ENCODE peak calls at places on chromosomes 6 and 20, in ten cellular contexts. Z is AG04450, I is thoracic aorta, Y is transverse colon, Q is endothelial cell of umbilical vein, S is fibroblast of pulmonary artery, B is stomach, W is brain microvascular endothelial cell, E is right lobe of liver, M is fibroblast of lung. G is an unnamed sample.

GRCh38 chr20:11041396-11041795 is 367.6 kb upstream of the JAG1 start:
- DNase-seq in Z (no peak), S (peak), E (no peak), I (no peak), Q (no peak), W (no peak), M (no peak), Y (no peak), B (no peak), G (no peak)

GRCh38 chr20:52518735-52519134 is 327.2 kb upstream of the ZFP64 start:
- DNase-seq in Q (no peak), B (no peak), S (no peak), Y (no peak), I (no peak), M (no peak), W (no peak), E (no peak), Z (no peak), G (no peak)

GRCh38 chr20:52494244-52494643 is 302.7 kb upstream of the ZFP64 start:
- DNase-seq in Y (no peak), E (no peak), Z (peak), B (no peak), S (peak), I (no peak), Q (peak), W (peak), M (peak), G (no peak)

GRCh38 chr6:152129606-152130249 is 322.2 kb downstream of the ESR1 start:
- DNase-seq in Q (peak), M (peak), E (no peak), Z (peak), B (no peak), W (no peak), I (no peak), Y (no peak), S (peak), G (no peak)

GRCh38 chr6:28225056-28225834 is at the start of gene ZSCAN9:
- DNase-seq in S (peak), E (peak), B (peak), W (peak), Z (peak), M (peak), Q (peak), I (peak), Y (peak), G (peak)

GRCh38 chr6:131688286-131688685 is 12.9 kb downstream of the OR2A4 start:
- DNase-seq in Y (no peak), B (no peak), Z (no peak), M (no peak), I (no peak), W (no peak), Q (no peak), S (no peak), E (no peak), G (no peak)

GRCh38 chr20:51347871-51348270 is 194.6 kb downstream of the NFATC2 start:
- DNase-seq in Z (no peak), I (no peak), M (no peak), S (no peak), Q (no peak), Y (no peak), B (no peak), E (no peak), W (no peak), G (no peak)

GRCh38 chr6:153001767-153002612 is 519 bp downstream of the MTRF1L start:
- DNase-seq in E (no peak), I (no peak), W (no peak), Z (no peak), B (no peak), Y (peak), Q (peak), M (no peak), S (no peak), G (no peak)

GRCh38 chr6:123550052-123550617 is 86.6 kb downstream of the TRDN start:
- DNase-seq in S (no peak), I (no peak), Q (no peak), Z (no peak), E (no peak), W (no peak), M (no peak), B (no peak), Y (no peak), G (no peak)

GRCh38 chr6:81929828-81930227 is 177.3 kb upstream of the TENT5A start:
- DNase-seq in Y (no peak), S (peak), I (no peak), W (no peak), B (no peak), Z (no peak), M (peak), Q (no peak), E (no peak), G (no peak)

GRCh38 chr6:24686408-24686807 is 19.5 kb downstream of the ACOT13 start:
- DNase-seq in M (no peak), Y (no peak), W (no peak), I (no peak), E (no peak), S (no peak), Q (no peak), Z (no peak), B (no peak), G (no peak)

GRCh38 chr6:159305159-159305558 is 136.0 kb downstream of the FNDC1 start:
- DNase-seq in Y (no peak), Q (no peak), Z (no peak), E (no peak), B (no peak), M (no peak), W (no peak), S (no peak), I (no peak), G (no peak)

GRCh38 chr6:54881066-54881733 is 34.6 kb downstream of the FAM83B start:
- DNase-seq in B (no peak), I (no peak), Z (no peak), Y (no peak), M (no peak), Q (no peak), S (no peak), E (no peak), W (no peak), G (no peak)

GRCh38 chr6:36829919-36830544 is 9.2 kb downstream of the CPNE5 start:
- DNase-seq in M (peak), E (peak), I (no peak), B (peak), Z (no peak), S (peak), W (no peak), Y (peak), Q (peak), G (no peak)

GRCh38 chr6:168133186-168133585 is 54.2 kb upstream of the FRMD1 start:
- DNase-seq in M (peak), E (no peak), Q (no peak), Z (no peak), W (peak), S (peak), I (no peak), Y (no peak), B (no peak), G (peak)

DNA sequence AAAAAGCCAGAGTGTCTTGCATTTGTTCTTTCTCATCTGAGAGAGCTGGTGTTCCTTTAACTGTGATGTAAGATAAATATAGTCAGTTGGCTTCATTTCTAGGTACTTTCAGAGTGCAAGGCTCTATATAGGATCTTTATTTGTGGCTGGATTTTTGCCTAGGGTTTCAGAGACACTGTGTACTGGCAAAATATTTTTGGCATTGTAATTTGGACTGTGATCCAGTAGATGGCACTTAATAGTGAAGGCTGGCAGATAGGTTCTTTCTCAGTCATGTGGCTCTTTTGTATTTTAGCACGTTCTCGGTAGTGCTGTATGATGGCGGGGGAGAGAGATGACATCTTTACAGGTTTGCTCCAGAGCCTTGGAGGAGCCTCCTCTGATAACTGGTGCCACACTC is 26.8 kb upstream of the SLC35B3 start:
- DNase-seq in S (no peak), E (no peak), Z (no peak), B (no peak), Q (no peak), Y (no peak), M (no peak), I (no peak), W (no peak), G (no peak)
- TF ChIP-seq CTCF in S (no peak), E (no peak), Z (no peak), B (no peak), Q (no peak), Y (no peak), M (no peak), I (no peak), W (no peak), G (no peak)

GRCh38 chr6:41037107-41037900 is 1.7 kb downstream of the UNC5CL start:
- DNase-seq in I (no peak), M (no peak), Q (no peak), B (no peak), S (peak), Z (no peak), Y (no peak), E (no peak), W (no peak), G (no peak)

GRCh38 chr6:41040101-41040910 is 1.3 kb upstream of the UNC5CL start:
- DNase-seq in S (peak), W (no peak), M (no peak), E (peak), Q (no peak), Z (no peak), Y (peak), I (no peak), B (peak), G (no peak)

GRCh38 chr6:41040911-41041536 is 1.2 kb upstream of the TSPO2 start:
- DNase-seq in I (no peak), Q (no peak), B (no peak), W (no peak), Z (no peak), Y (peak), E (no peak), M (no peak), S (no peak), G (no peak)

GRCh38 chr6:41036601-41037000 is 2.4 kb downstream of the UNC5CL start:
- DNase-seq in Q (no peak), M (no peak), B (no peak), W (no peak), I (no peak), E (no peak), Y (no peak), Z (no peak), S (no peak), G (no peak)

GRCh38 chr6:41039060-41039998 is at the start of gene UNC5CL:
- DNase-seq in B (peak), Q (peak), M (peak), E (peak), S (peak), Y (peak), I (no peak), W (peak), Z (no peak), G (no peak)
- TF ChIP-seq CTCF in B (peak), Q (peak), M (peak), E (peak), S (peak), Y (peak), I (no peak), W (peak), Z (peak), G (peak)

GRCh38 chr6:96016781-96017180 is 1.0 kb downstream of the FUT9 start:
- DNase-seq in Y (no peak), Z (no peak), B (no peak), I (no peak), W (no peak), Q (no peak), E (no peak), S (no peak), M (no peak), G (no peak)
- TF ChIP-seq CTCF in Y (no peak), Z (no peak), B (no peak), I (no peak), W (no peak), Q (no peak), E (no peak), S (no peak), M (no peak), G (no peak)

GRCh38 chr20:62451970-62452369 is 23.8 kb downstream of the GATA5 start:
- DNase-seq in W (no peak), B (no peak), Y (no peak), M (no peak), Z (no peak), S (no peak), E (no peak), Q (no peak), I (no peak), G (no peak)

GRCh38 chr20:62451156-62451767 is 23.9 kb upstream of the RBBP8NL start:
- DNase-seq in E (no peak), Z (no peak), M (no peak), Y (no peak), Q (no peak), S (no peak), W (no peak), I (no peak), B (no peak), G (no peak)

GRCh38 chr20:62448788-62449187 is 21.4 kb upstream of the RBBP8NL start:
- DNase-seq in S (no peak), Z (no peak), B (no peak), Q (no peak), W (no peak), Y (no peak), M (no peak), I (no peak), E (no peak), G (no peak)

GRCh38 chr20:62448038-62448437 is 20.7 kb upstream of the RBBP8NL start:
- DNase-seq in E (no peak), B (no peak), Q (no peak), S (no peak), M (no peak), W (no peak), I (no peak), Y (no peak), Z (no peak), G (no peak)

GRCh38 chr20:62449951-62450815 is 22.8 kb upstream of the RBBP8NL start:
- DNase-seq in Q (no peak), Y (peak), S (no peak), M (no peak), W (no peak), B (no peak), I (no peak), Z (no peak), E (no peak), G (no peak)
- TF ChIP-seq CTCF in Q (no peak), Y (peak), S (no peak), M (no peak), W (peak), B (no peak), I (no peak), Z (no peak), E (peak), G (no peak)

GRCh38 chr6:63245908-63246307 is 34.6 kb downstream of the FKBP1C start:
- DNase-seq in Z (no peak), M (no peak), B (no peak), I (no peak), W (no peak), Q (no peak), S (no peak), Y (no peak), E (no peak), G (no peak)
- TF ChIP-seq CTCF in Z (no peak), M (no peak), B (no peak), I (no peak), W (no peak), Q (no peak), S (no peak), Y (no peak), E (no peak), G (no peak)

GRCh38 chr6:35048631-35049083 is 92.5 kb downstream of the TCP11 start:
- DNase-seq in Y (peak), W (no peak), B (no peak), Q (no peak), S (peak), E (peak), Z (peak), M (peak), I (no peak), G (no peak)
- TF ChIP-seq CTCF in Y (no peak), W (peak), B (no peak), Q (no peak), S (peak), E (no peak), Z (peak), M (peak), I (no peak), G (no peak)

DNA sequence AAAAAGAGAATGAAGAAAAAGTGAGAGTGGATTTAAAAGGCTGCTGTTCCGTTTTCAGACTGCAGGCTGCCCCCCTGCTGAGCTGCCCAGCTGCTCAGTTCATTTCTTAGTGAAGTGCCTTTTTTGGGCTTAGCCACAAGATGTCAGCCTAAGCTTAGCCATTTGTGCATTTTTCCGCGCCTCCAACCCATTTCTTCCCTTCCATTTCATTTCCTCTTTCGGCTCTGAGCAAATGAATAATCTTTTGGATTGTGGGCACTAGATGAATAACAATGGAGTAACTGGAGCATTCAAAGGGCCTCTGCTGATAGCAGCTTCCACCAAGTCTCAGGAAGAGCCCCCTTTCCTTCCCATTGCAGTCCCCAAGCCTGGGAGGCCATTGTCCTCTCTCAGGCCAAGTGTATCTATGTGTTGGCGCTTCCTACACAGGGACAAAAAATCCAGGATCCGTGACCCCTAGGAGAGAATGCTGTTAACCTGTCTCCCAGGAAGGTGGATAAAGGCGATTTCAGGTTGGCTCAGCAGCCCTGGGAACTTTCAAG is 83.5 kb upstream of the SPTLC3 start:
- DNase-seq in B (peak), Y (peak), Q (peak), I (no peak), E (peak), M (peak), W (peak), Z (peak), S (peak), G (peak)
- TF ChIP-seq CTCF in B (peak), Y (peak), Q (peak), I (peak), E (peak), M (peak), W (peak), Z (peak), S (peak), G (peak)

GRCh38 chr6:107988570-107988969 is 30.6 kb upstream of the SEC63 start:
- DNase-seq in S (no peak), Q (no peak), I (no peak), M (no peak), B (no peak), E (no peak), W (no peak), Y (no peak), Z (no peak), G (no peak)

GRCh38 chr6:107989166-107990094 is 31.4 kb upstream of the SEC63 start:
- DNase-seq in W (no peak), I (no peak), Z (no peak), S (no peak), E (no peak), B (no peak), M (no peak), Y (no peak), Q (no peak), G (no peak)

GRCh38 chr6:107987805-107988204 is 29.8 kb upstream of the SEC63 start:
- DNase-seq in E (no peak), B (no peak), W (no peak), Y (no peak), Q (no peak), Z (no peak), S (no peak), I (no peak), M (no peak), G (no peak)

GRCh38 chr6:107982511-107982910 is 24.5 kb upstream of the SEC63 start:
- DNase-seq in Z (no peak), I (no peak), E (no peak), M (no peak), Y (no peak), S (no peak), Q (no peak), W (no peak), B (no peak), G (no peak)

GRCh38 chr6:107985701-107986100 is 27.7 kb upstream of the SEC63 start:
- DNase-seq in M (no peak), W (no peak), E (no peak), Y (no peak), I (no peak), Z (no peak), B (no peak), S (no peak), Q (no peak), G (no peak)
- TF ChIP-seq CTCF in M (no peak), W (no peak), E (no peak), Y (no peak), I (no peak), Z (no peak), B (no peak), S (no peak), Q (no peak), G (no peak)

GRCh38 chr6:162856885-162857284 is 129.1 kb downstream of the PACRG start:
- DNase-seq in E (no peak), Z (peak), Y (peak), I (no peak), B (no peak), Q (peak), W (peak), S (peak), M (peak), G (no peak)
- TF ChIP-seq CTCF in E (peak), Z (peak), Y (peak), I (no peak), B (peak), Q (peak), W (peak), S (peak), M (peak), G (no peak)

G was measured in natural killer cell.